ENCODE peak calls at places on chromosomes 13 and 19, in five cellular contexts. H, J, I, L and K are unnamed samples.

GRCh38 chr13:30774214-30774730 is 38.9 kb downstream of the ALOX5AP start:
- DNase-seq in L (no peak), I (no peak), H (no peak), J (no peak), K (no peak)

GRCh38 chr13:66585669-66586203 is 644.4 kb downstream of the PCDH9 start:
- DNase-seq in J (no peak), H (no peak), L (no peak), I (no peak), K (no peak)

GRCh38 chr19:14127929-14128509 is 8.4 kb downstream of the ASF1B start:
- DNase-seq in I (no peak), L (no peak), J (no peak), H (no peak), K (no peak)

GRCh38 chr13:51913421-51914136 is 51.8 kb downstream of the CCDC70 start:
- DNase-seq in H (no peak), J (peak; percentile 27), I (no peak), L (no peak), K (peak; percentile 32)

GRCh38 chr19:13143135-13143534 is 7.0 kb downstream of the STX10 start:
- DNase-seq in J (no peak), L (no peak), H (no peak), I (no peak), K (no peak)

GRCh38 chr13:113243847-113244246 is 34.4 kb downstream of the CUL4A start:
- DNase-seq in I (no peak), L (no peak), J (no peak), H (no peak), K (no peak)

GRCh38 chr19:13817018-13817614 is 21.9 kb downstream of the ZSWIM4 start:
- DNase-seq in H (peak; percentile 48), L (peak; percentile 70), I (no peak), J (no peak), K (peak; percentile 85)

GRCh38 chr19:2246801-2247361 is 2.2 kb upstream of the AMH start:
- DNase-seq in H (no peak), J (no peak), I (no peak), L (peak; percentile 65), K (no peak)

GRCh38 chr13:113918580-113918979 is 54.7 kb upstream of the GAS6 start:
- DNase-seq in L (no peak), H (no peak), J (peak; percentile 38), I (no peak), K (no peak)

GRCh38 chr13:97478247-97478646 is 44.3 kb downstream of the RAP2A start:
- DNase-seq in I (no peak), H (no peak), L (no peak), J (no peak), K (no peak)

GRCh38 chr19:56930647-56931592 is 90.4 kb upstream of the PEG3 start:
- DNase-seq in I (no peak), H (no peak), L (no peak), J (no peak), K (no peak)

DNA sequence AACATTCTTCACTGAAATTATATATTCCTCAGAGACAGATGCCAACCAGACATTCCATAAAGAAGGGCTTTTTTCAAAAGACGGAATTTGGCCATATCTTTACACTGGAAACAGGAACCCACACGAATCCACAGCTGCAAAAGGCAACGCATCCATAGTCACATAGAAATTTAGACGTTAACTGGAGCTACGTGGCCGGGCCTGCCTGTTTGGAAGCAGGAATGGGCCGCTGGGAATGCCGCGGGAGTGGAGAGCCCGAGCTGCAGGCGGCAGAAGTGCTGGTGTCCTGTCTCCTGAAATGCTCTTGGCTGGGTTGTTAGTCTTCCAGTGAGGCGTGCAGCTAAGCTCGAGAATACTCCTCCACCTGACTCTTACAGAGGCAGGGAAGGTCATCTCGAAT is 122.2 kb downstream of the KL start:
- DNase-seq in I (no peak), J (peak; percentile 61), L (no peak), H (no peak), K (no peak)
- H3K36me3 ChIP-seq in I (no peaks in the 10 kb centered on the region), J (peaks cover 16% of the 10 kb centered on the region), L (peaks cover 33% of the 10 kb centered on the region), H (no peaks in the 10 kb centered on the region), K (no peaks in the 10 kb centered on the region)

GRCh38 chr13:48973845-48974431 is 1.8 kb upstream of the FNDC3A start:
- DNase-seq in I (no peak), L (no peak), J (no peak), H (no peak), K (no peak)

GRCh38 chr13:48975101-48975925 is at the start of gene FNDC3A:
- DNase-seq in I (peak; percentile 58), L (no peak), H (peak; percentile 91), J (peak; percentile 88), K (peak; percentile 86)

GRCh38 chr13:48977973-48978372 is 2.3 kb downstream of the FNDC3A start:
- DNase-seq in I (no peak), J (no peak), H (no peak), L (no peak), K (no peak)

GRCh38 chr13:48976677-48977625 is 1.2 kb downstream of the FNDC3A start:
- DNase-seq in H (peak; percentile 90), I (peak; percentile 66), L (peak; percentile 70), J (no peak), K (peak; percentile 90)

GRCh38 chr13:48975926-48976676 is 389 bp downstream of the FNDC3A start:
- DNase-seq in I (peak; percentile 80), H (peak; percentile 79), J (peak; percentile 90), L (peak; percentile 75), K (peak; percentile 84)
- TF ChIP-seq CTCF in I (no peak), H (peak; percentile 8), J (no peak), L (peak; percentile 5), K (peak; percentile 22)

DNA sequence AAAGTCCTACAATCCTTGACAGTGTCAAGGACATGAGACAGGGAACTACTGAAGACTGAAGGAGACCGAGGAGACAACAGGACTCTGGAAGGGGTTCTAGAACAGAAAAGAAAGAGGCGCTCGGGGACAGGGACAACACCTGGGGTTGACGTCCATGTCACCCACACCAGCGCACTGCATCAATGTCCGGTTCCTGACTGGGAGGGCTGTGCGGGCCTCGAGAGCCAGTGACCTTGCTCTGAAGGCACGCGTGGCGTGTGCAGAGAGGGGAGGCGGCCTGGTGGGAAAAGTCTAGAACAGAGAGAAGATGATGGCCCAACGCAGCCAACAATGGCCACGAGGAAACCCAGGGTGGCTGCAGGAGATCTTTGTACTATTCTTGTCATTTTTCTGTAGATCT is 5.7 kb downstream of the CARS2 start:
- DNase-seq in I (no peak), L (no peak), H (no peak), J (peak; percentile 43), K (no peak)
- H3K36me3 ChIP-seq in I (no peaks in the 10 kb centered on the region), L (peaks cover 88% of the 10 kb centered on the region), H (no peaks in the 10 kb centered on the region), J (peaks cover 49% of the 10 kb centered on the region), K (peaks cover 3% of the 10 kb centered on the region)

GRCh38 chr19:11151181-11151580 is 4.4 kb downstream of the SPC24 start:
- DNase-seq in J (peak; percentile 72), H (no peak), L (no peak), I (no peak), K (no peak)
- TF ChIP-seq CTCF in J (no peak), H (no peak), L (no peak), I (no peak), K (no peak)

DNA sequence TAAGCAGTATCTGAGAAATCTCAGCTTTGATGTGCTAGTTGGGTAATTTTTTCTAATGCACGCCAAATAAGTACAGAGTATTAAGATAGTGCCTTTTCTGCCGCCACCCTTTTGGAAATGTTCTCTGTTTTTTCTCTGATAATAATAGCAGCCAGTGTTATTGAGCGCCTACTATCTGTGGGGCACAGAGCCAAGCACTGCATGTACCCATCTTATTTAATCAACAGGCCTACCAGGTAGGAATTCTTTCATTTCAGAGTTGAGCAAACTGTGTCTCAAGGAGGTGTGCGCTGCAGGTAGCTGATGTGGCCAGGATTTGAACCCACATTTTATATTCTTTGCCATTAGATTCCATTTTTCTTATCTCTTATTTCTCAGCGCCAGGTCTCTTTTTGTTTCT is 1.4 kb downstream of the EPN1 start:
- DNase-seq in L (no peak), H (no peak), I (no peak), J (no peak), K (no peak)
- H3K36me3 ChIP-seq in L (peaks cover 83% of the 10 kb centered on the region), H (no peaks in the 10 kb centered on the region), I (no peaks in the 10 kb centered on the region), J (peaks cover 31% of the 10 kb centered on the region), K (peaks cover 5% of the 10 kb centered on the region)

DNA sequence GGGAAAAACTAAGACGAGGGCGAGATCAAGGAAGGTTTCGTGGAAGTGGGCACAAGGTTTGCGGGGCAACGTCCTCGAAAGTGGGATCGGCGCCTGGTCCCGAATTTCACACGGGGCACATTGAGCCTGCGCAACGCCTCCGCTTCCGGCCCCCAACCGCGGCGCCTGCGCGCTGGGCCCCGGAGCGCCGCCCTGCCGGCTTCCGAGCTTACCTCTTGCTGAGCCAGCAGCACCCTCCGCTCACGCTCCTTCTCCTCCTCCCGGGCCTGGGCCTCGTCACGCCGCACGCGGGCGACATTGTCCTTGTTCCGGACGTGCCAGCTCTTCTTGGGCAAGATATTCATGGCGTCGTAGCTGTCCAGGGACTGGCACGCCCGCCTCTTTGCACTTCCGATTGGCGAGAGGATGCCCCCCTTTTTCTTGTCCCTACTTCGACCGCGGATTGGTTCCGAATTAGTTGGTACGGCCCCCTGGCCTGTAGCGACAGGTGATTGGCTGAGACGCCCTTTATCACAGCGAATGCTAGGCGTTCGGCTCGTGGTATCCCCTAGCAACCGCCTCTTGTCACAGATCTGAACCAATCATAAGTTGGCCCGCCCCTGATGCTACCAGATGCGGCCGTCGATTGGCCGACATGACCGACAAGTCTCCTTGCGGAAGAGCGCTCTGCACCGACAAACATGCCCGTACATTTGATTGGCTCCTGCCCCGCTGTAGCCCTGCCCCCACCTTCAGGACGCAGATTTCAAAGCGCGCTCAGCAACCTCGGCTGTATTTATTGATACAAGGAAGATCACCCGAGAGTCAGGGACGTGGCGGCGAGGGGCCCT is at the start of gene LENG1:
- DNase-seq in H (peak; percentile 100), J (peak; percentile 100), I (peak; percentile 100), L (peak; percentile 100), K (peak; percentile 100)
- TF ChIP-seq CTCF in H (peak; percentile 50), J (peak; percentile 36), I (no peak), L (peak; percentile 32), K (peak; percentile 34)

DNA sequence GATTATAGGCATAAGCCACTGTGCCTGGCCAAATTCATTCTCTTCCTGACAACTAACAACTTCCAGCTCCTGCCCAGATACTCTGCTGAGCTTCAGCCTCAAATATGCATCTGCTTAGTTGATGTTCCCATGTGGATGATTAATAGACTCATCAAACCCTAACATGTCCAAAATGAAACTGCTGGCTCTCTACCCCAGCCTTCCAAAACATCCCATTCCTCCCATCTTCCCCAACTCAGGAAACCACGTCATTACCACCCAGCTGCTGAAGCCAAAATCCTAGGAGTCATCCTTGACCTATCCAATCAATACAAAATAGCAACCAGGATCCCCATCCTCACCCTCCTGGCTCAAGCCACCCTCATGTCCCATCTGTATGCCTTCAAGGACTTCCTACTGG is 20.9 kb downstream of the POU2F2 start:
- DNase-seq in L (no peak), J (no peak), I (no peak), H (no peak), K (no peak)
- H3K36me3 ChIP-seq in L (no peaks in the 10 kb centered on the region), J (no peaks in the 10 kb centered on the region), I (no peaks in the 10 kb centered on the region), H (no peaks in the 10 kb centered on the region), K (no peaks in the 10 kb centered on the region)